ENCODE peak calls at places on chromosomes 4 and X, in seven cellular contexts. Q is endothelial cell; C is upper lobe of right lung; E is OCI-LY7; W is stomach; F is NB4; J is naive thymus-derived CD8-positive, alpha-beta T cell. N is an unnamed sample.

GRCh38 chrX:13647709-13648212 is 5.2 kb upstream of the TCEANC start:
- DNase-seq in Q (no peak), C (peak), E (no peak), W (peak), F (peak), J (peak), N (no peak)

GRCh38 chrX:150202641-150203248 is 160.4 kb upstream of the MAMLD1 start:
- DNase-seq in Q (no peak), C (no peak), E (no peak), W (no peak), F (peak), J (no peak), N (no peak)

GRCh38 chrX:40105791-40106676 is 8.3 kb upstream of the BCOR start:
- DNase-seq in Q (peak), C (peak), E (peak), W (peak), F (peak), J (peak), N (peak)

GRCh38 chrX:72002886-72003285 is 92.2 kb downstream of the NHSL2 start:
- DNase-seq in Q (no peak), C (no peak), E (no peak), W (no peak), F (no peak), J (no peak), N (no peak)

GRCh38 chr4:40750461-40751258 is 905 bp downstream of the NSUN7 start:
- DNase-seq in Q (peak), C (no peak), E (no peak), W (no peak), F (no peak), J (no peak), N (no peak)

GRCh38 chrX:41027388-41027787 is 57.9 kb upstream of the USP9X start:
- DNase-seq in Q (no peak), C (no peak), E (no peak), W (no peak), F (no peak), J (no peak), N (no peak)

GRCh38 chrX:54415534-54416350 is 24.5 kb upstream of the TSR2 start:
- DNase-seq in Q (peak), C (no peak), E (peak), W (no peak), F (peak), J (no peak), N (no peak)

GRCh38 chrX:43581888-43582539 is 74.1 kb upstream of the MAOA start:
- DNase-seq in Q (no peak), C (no peak), E (no peak), W (no peak), F (no peak), J (no peak), N (no peak)

GRCh38 chr4:151460434-151460833 is 51.5 kb downstream of the FHIP1A start:
- DNase-seq in Q (no peak), C (no peak), E (no peak), W (no peak), F (no peak), J (no peak), N (no peak)

GRCh38 chr4:139633661-139634060 is 32.0 kb upstream of the MGST2 start:
- DNase-seq in Q (peak), C (no peak), E (no peak), W (peak), F (no peak), J (no peak), N (no peak)

N was measured in GM12865.